ENCODE peak calls at places on chromosomes 11 and 22, in six cellular contexts. B, K, T, S, U and G are unnamed samples.

GRCh38 chr11:74572349-74572748 is 20.0 kb upstream of the POLD3 start:
- DNase-seq in U (no peak), T (no peak), B (no peak), K (no peak), S (no peak), G (no peak)

GRCh38 chr11:45400594-45400993 is 114.5 kb upstream of the SYT13 start:
- DNase-seq in T (no peak), K (no peak), U (no peak), S (no peak), B (peak), G (no peak)

GRCh38 chr11:61267437-61267841 is 26.5 kb downstream of the PGA5 start:
- DNase-seq in U (no peak), B (no peak), T (no peak), S (no peak), K (no peak), G (no peak)

GRCh38 chr22:43153916-43154315 is 2.6 kb downstream of the TSPO start:
- DNase-seq in T (no peak), S (no peak), U (no peak), K (no peak), B (no peak), G (no peak)

GRCh38 chr22:46876357-46876934 is 114.0 kb downstream of the TBC1D22A start:
- DNase-seq in K (no peak), U (no peak), S (no peak), T (no peak), B (no peak), G (no peak)

GRCh38 chr11:3816673-3817072 is 8.3 kb downstream of the PGAP2 start:
- DNase-seq in S (no peak), U (no peak), T (no peak), K (no peak), B (no peak), G (no peak)

GRCh38 chr22:27799334-27800249 is 2.0 kb downstream of the MN1 start:
- DNase-seq in K (peak), U (no peak), B (no peak), T (no peak), S (no peak), G (peak)

GRCh38 chr11:31817621-31818493 is 6.7 kb upstream of the PAX6 start:
- DNase-seq in S (no peak), B (no peak), K (no peak), T (no peak), U (no peak), G (no peak)

GRCh38 chr11:30585892-30586250 is 282 bp downstream of the MPPED2 start:
- DNase-seq in K (peak), U (no peak), T (no peak), S (no peak), B (no peak), G (peak)

GRCh38 chr11:75371930-75372876 is 20.7 kb upstream of the ARRB1 start:
- DNase-seq in T (no peak), U (no peak), S (no peak), B (no peak), K (no peak), G (no peak)

GRCh38 chr22:42769574-42770447 is 49.1 kb upstream of the A4GALT start:
- DNase-seq in U (peak), B (no peak), T (no peak), K (peak), S (no peak), G (peak)

GRCh38 chr11:15641191-15641810 is 526.6 kb downstream of the INSC start:
- DNase-seq in T (no peak), U (no peak), S (no peak), K (no peak), B (no peak), G (no peak)

GRCh38 chr11:83827940-83828554 is 541.9 kb upstream of the CCDC90B start:
- DNase-seq in U (no peak), K (no peak), T (peak), S (no peak), B (no peak), G (no peak)

GRCh38 chr11:13388741-13389140 is 74.3 kb downstream of the BTBD10 start:
- DNase-seq in S (no peak), U (no peak), K (no peak), T (no peak), B (peak), G (no peak)

GRCh38 chr22:36454916-36455570 is 26.4 kb downstream of the TXN2 start:
- DNase-seq in U (peak), B (peak), S (no peak), K (peak), T (peak), G (peak)

GRCh38 chr11:64028398-64029115 is 7.2 kb upstream of the FLRT1 start:
- DNase-seq in T (no peak), K (no peak), S (no peak), B (no peak), U (no peak), G (no peak)

GRCh38 chr11:95364324-95365295 is 133.6 kb upstream of the SESN3 start:
- DNase-seq in U (no peak), T (no peak), B (no peak), S (no peak), K (no peak), G (no peak)

GRCh38 chr11:59263225-59263894 is 50.6 kb upstream of the MPEG1 start:
- DNase-seq in U (peak), T (peak), S (no peak), B (no peak), K (no peak), G (no peak)

GRCh38 chr22:29938285-29938693 is 55.3 kb downstream of the MTMR3 start:
- DNase-seq in B (no peak), T (no peak), U (no peak), S (no peak), K (no peak), G (no peak)

GRCh38 chr11:844693-845644 is 2.3 kb downstream of the TSPAN4 start:
- DNase-seq in U (peak), K (peak), B (no peak), S (no peak), T (no peak), G (peak)

GRCh38 chr22:39778055-39778454 is 115.5 kb downstream of the ENTHD1 start:
- DNase-seq in T (no peak), S (no peak), B (no peak), K (no peak), U (no peak), G (no peak)

GRCh38 chr11:111230122-111230465 is 15.4 kb upstream of the POU2AF2 start:
- DNase-seq in B (no peak), K (no peak), U (no peak), S (no peak), T (no peak), G (no peak)

GRCh38 chr11:72238040-72238450 is 5.9 kb downstream of the PHOX2A start:
- DNase-seq in B (no peak), S (no peak), U (no peak), T (peak), K (no peak), G (no peak)

GRCh38 chr11:108403072-108403471 is 64.3 kb downstream of the C11orf65 start:
- DNase-seq in U (no peak), K (no peak), T (no peak), S (no peak), B (no peak), G (no peak)

GRCh38 chr11:8638300-8638699 is 44.2 kb downstream of the TRIM66 start:
- DNase-seq in T (no peak), U (no peak), K (no peak), S (no peak), B (no peak), G (no peak)

GRCh38 chr11:65204646-65205601 is 23.2 kb downstream of the CAPN1 start:
- DNase-seq in U (no peak), T (no peak), B (no peak), S (no peak), K (no peak), G (peak)

GRCh38 chr22:24271406-24271760 is 752 bp downstream of the SPECC1L start:
- DNase-seq in K (no peak), U (no peak), T (no peak), S (no peak), B (peak), G (no peak)

GRCh38 chr11:123357990-123358827 is 71.9 kb upstream of the GRAMD1B start:
- DNase-seq in K (peak), B (no peak), S (no peak), U (peak), T (no peak), G (no peak)

GRCh38 chr11:19723572-19724342 is 11.1 kb downstream of the NAV2 start:
- DNase-seq in U (peak), T (peak), B (no peak), S (no peak), K (no peak), G (peak)

GRCh38 chr11:3041699-3042098 is 15.5 kb downstream of the CARS1 start:
- DNase-seq in K (peak), S (no peak), B (no peak), U (no peak), T (no peak), G (no peak)

GRCh38 chr22:22816171-22816514 is 71.5 kb upstream of the IGLL5 start:
- DNase-seq in S (no peak), B (no peak), U (no peak), K (no peak), T (no peak), G (no peak)

GRCh38 chr22:22817468-22818201 is 70.0 kb upstream of the IGLL5 start:
- DNase-seq in B (no peak), K (no peak), S (no peak), T (no peak), U (no peak), G (no peak)

GRCh38 chr22:22816766-22817410 is 70.7 kb upstream of the IGLL5 start:
- DNase-seq in S (no peak), K (no peak), U (no peak), T (no peak), B (no peak), G (no peak)

GRCh38 chr22:22814666-22815396 is 72.8 kb upstream of the IGLL5 start:
- DNase-seq in S (no peak), B (no peak), K (no peak), U (no peak), T (no peak), G (no peak)

DNA sequence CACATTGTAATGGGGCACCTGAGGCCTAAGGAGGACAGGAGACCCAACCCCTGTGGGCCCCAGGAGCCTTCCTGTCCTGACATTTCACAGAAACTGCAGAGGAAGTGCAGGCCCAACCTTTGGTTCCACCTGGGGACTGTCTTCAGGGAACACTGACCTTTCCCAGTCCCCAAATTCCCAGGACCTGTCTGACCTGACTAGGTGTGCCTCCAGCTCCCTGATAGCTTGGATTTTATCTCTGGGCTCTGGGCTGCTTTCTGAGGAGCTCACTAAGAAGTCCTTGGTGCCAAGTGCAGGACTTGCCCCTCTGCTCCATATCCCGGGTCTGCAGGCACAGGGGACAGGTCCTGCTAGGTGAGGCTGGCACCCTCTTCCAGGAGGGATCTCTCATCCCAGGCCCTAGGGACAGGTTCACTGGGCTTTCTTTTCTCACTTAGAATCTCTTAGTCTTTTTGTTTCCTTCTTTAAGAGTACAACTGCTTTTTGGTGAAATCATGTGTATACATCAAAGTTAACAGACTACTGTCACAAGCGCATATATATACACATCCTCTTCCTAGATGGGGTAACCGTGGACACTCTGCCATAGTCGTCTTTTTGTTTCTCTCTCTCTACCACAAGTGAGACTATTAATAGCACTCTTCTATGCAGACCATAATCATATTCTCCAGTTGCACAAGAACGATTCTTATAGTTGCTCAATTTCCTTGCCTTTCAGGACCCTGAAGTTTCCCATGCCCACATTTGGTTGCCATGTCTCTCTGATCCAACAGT is 72.0 kb upstream of the IGLL5 start:
- DNase-seq in U (no peak), B (no peak), K (no peak), T (no peak), S (no peak), G (no peak)
- H3K27ac ChIP-seq in U (no peak), B (no peak), K (no peak), T (no peak), S (no peak), G (no peak)

GRCh38 chr11:109708184-109708583 is 286.2 kb downstream of the C11orf87 start:
- DNase-seq in B (no peak), U (no peak), K (no peak), T (no peak), S (no peak), G (no peak)
- TF ChIP-seq CTCF in B (no peak), U (no peak), K (no peak), T (no peak), S (no peak), G (no peak)

GRCh38 chr11:117200813-117201515 is 1.8 kb downstream of the TAGLN start:
- DNase-seq in T (no peak), U (no peak), S (no peak), K (no peak), B (no peak), G (no peak)

GRCh38 chr11:117201516-117201866 is 2.3 kb downstream of the TAGLN start:
- DNase-seq in U (no peak), S (no peak), K (no peak), B (no peak), T (no peak), G (no peak)

GRCh38 chr11:117201906-117202305 is 2.7 kb downstream of the TAGLN start:
- DNase-seq in S (no peak), T (no peak), B (no peak), K (no peak), U (no peak), G (no peak)

GRCh38 chr11:117203069-117203407 is 3.9 kb downstream of the TAGLN start:
- DNase-seq in K (no peak), S (no peak), T (no peak), B (no peak), U (no peak), G (no peak)

GRCh38 chr11:117202386-117203068 is 3.4 kb downstream of the TAGLN start:
- DNase-seq in T (no peak), U (no peak), S (no peak), B (no peak), K (no peak), G (no peak)
- H3K27ac ChIP-seq in T (no peak), U (peak), S (no peak), B (peak), K (peak), G (peak)

GRCh38 chr22:50684986-50685385 is 12.4 kb downstream of the SHANK3 start:
- DNase-seq in T (no peak), B (no peak), U (no peak), K (no peak), S (no peak), G (no peak)
- TF ChIP-seq CTCF in T (no peak), B (no peak), U (no peak), K (no peak), S (no peak), G (no peak)

DNA sequence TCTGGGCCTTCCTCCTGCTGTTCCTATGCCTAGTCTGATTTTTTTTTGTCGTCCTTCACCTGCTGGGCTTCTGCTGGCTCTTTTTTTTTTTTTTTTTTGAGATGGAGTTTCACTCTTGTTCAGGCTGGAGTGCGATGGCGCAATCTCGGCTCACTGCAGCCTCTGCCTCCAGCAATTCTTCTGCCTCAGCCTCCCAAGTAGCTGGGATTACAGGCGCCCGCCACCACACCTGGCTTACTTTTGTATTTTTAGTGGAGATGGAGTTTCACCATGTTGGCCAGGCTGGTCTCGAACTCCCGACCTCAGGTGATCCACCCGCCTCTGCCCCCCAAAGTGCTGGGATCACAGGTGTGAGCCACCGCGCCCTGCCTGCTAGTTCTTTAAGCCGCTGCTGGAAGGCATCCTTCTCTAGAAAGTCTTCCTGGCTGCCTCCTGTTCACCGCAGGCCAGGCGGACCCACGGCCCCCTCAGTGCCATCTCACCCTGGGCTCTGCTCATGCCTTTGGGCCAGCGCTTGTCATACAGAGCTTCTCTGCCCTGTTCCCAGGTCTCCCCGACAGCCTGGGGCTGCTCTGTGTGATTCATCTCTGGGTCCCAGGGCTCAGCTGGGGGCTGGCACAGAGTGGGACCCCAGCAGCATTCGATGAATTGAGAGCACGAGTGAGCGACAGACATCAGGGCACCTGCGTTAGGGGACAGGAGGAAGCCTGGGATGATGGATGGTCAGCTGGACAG is 23.6 kb upstream of the PRR5 start:
- DNase-seq in K (no peak), S (no peak), B (no peak), T (no peak), U (no peak), G (no peak)
- H3K27ac ChIP-seq in K (no peak), S (no peak), B (no peak), T (no peak), U (no peak), G (no peak)